ENCODE peak calls at places on chromosomes 4 and X, in eight cellular contexts. One of them, this sample, is unnamed.

GRCh38 chr4:158775091-158775651 is 6.3 kb downstream of the FNIP2 start:
- ATAC-seq in IMR-90: peak
- ATAC-seq in stimulated activated effector memory CD8-positive, alpha-beta T cell treated with anti-CD3 and anti-CD28 coated beads, Interleukin-12 subunit alpha, Interleukin-12 subunit beta, amount 100 ng/mL, for 72 hours: no peak
- ATAC-seq in lower lobe of right lung: peak
- ATAC-seq in DND-41: no peak
- ATAC-seq in lung: peak
- ATAC-seq in A549: peak
- ATAC-seq in SK-N-SH treated with all-trans-retinoic acid at 6 μM for 48 hours: peak
- ATAC-seq in this sample: no peak

GRCh38 chrX:45553417-45553816 is 352.7 kb upstream of the DIPK2B start:
- ATAC-seq in A549: no peak
- ATAC-seq in SK-N-SH treated with all-trans-retinoic acid at 6 μM for 48 hours: no peak
- ATAC-seq in IMR-90: no peak
- ATAC-seq in lung: no peak
- ATAC-seq in stimulated activated effector memory CD8-positive, alpha-beta T cell treated with anti-CD3 and anti-CD28 coated beads, Interleukin-12 subunit alpha, Interleukin-12 subunit beta, amount 100 ng/mL, for 72 hours: no peak
- ATAC-seq in lower lobe of right lung: no peak
- ATAC-seq in DND-41: no peak
- ATAC-seq in this sample: no peak

GRCh38 chrX:1778817-1779216 is 164.0 kb downstream of the ASMT start:
- ATAC-seq in lower lobe of right lung: no peak
- ATAC-seq in lung: no peak
- ATAC-seq in IMR-90: no peak
- ATAC-seq in DND-41: no peak
- ATAC-seq in stimulated activated effector memory CD8-positive, alpha-beta T cell treated with anti-CD3 and anti-CD28 coated beads, Interleukin-12 subunit alpha, Interleukin-12 subunit beta, amount 100 ng/mL, for 72 hours: no peak
- ATAC-seq in SK-N-SH treated with all-trans-retinoic acid at 6 μM for 48 hours: no peak
- ATAC-seq in A549: peak
- ATAC-seq in this sample: no peak

GRCh38 chrX:2549874-2550273 is 49.1 kb upstream of the DHRSX start:
- ATAC-seq in SK-N-SH treated with all-trans-retinoic acid at 6 μM for 48 hours: no peak
- ATAC-seq in DND-41: no peak
- ATAC-seq in IMR-90: no peak
- ATAC-seq in stimulated activated effector memory CD8-positive, alpha-beta T cell treated with anti-CD3 and anti-CD28 coated beads, Interleukin-12 subunit alpha, Interleukin-12 subunit beta, amount 100 ng/mL, for 72 hours: no peak
- ATAC-seq in A549: no peak
- ATAC-seq in lower lobe of right lung: peak
- ATAC-seq in lung: no peak
- ATAC-seq in this sample: no peak

GRCh38 chr4:152524429-152524828 is 11.5 kb downstream of the FBXW7 start:
- ATAC-seq in SK-N-SH treated with all-trans-retinoic acid at 6 μM for 48 hours: no peak
- ATAC-seq in stimulated activated effector memory CD8-positive, alpha-beta T cell treated with anti-CD3 and anti-CD28 coated beads, Interleukin-12 subunit alpha, Interleukin-12 subunit beta, amount 100 ng/mL, for 72 hours: peak
- ATAC-seq in A549: no peak
- ATAC-seq in IMR-90: no peak
- ATAC-seq in DND-41: no peak
- ATAC-seq in lung: no peak
- ATAC-seq in lower lobe of right lung: no peak
- ATAC-seq in this sample: no peak

GRCh38 chrX:10156199-10157031 is at the start of gene CLCN4:
- ATAC-seq in lower lobe of right lung: peak
- ATAC-seq in lung: peak
- ATAC-seq in IMR-90: peak
- ATAC-seq in stimulated activated effector memory CD8-positive, alpha-beta T cell treated with anti-CD3 and anti-CD28 coated beads, Interleukin-12 subunit alpha, Interleukin-12 subunit beta, amount 100 ng/mL, for 72 hours: no peak
- ATAC-seq in DND-41: no peak
- ATAC-seq in SK-N-SH treated with all-trans-retinoic acid at 6 μM for 48 hours: peak
- ATAC-seq in A549: peak
- ATAC-seq in this sample: peak

GRCh38 chr4:67083496-67083895 is 461.8 kb downstream of the CENPC start:
- ATAC-seq in lower lobe of right lung: no peak
- ATAC-seq in stimulated activated effector memory CD8-positive, alpha-beta T cell treated with anti-CD3 and anti-CD28 coated beads, Interleukin-12 subunit alpha, Interleukin-12 subunit beta, amount 100 ng/mL, for 72 hours: no peak
- ATAC-seq in lung: no peak
- ATAC-seq in SK-N-SH treated with all-trans-retinoic acid at 6 μM for 48 hours: no peak
- ATAC-seq in A549: no peak
- ATAC-seq in IMR-90: no peak
- ATAC-seq in DND-41: no peak
- ATAC-seq in this sample: no peak

GRCh38 chr4:10182446-10183424 is 66.1 kb upstream of the WDR1 start:
- ATAC-seq in lower lobe of right lung: no peak
- ATAC-seq in IMR-90: no peak
- ATAC-seq in DND-41: no peak
- ATAC-seq in SK-N-SH treated with all-trans-retinoic acid at 6 μM for 48 hours: no peak
- ATAC-seq in A549: no peak
- ATAC-seq in stimulated activated effector memory CD8-positive, alpha-beta T cell treated with anti-CD3 and anti-CD28 coated beads, Interleukin-12 subunit alpha, Interleukin-12 subunit beta, amount 100 ng/mL, for 72 hours: peak
- ATAC-seq in lung: no peak
- ATAC-seq in this sample: no peak

GRCh38 chrX:46770006-46770816 is 11.3 kb upstream of the SLC9A7 start:
- ATAC-seq in DND-41: no peak
- ATAC-seq in lung: no peak
- ATAC-seq in stimulated activated effector memory CD8-positive, alpha-beta T cell treated with anti-CD3 and anti-CD28 coated beads, Interleukin-12 subunit alpha, Interleukin-12 subunit beta, amount 100 ng/mL, for 72 hours: no peak
- ATAC-seq in IMR-90: peak
- ATAC-seq in A549: peak
- ATAC-seq in SK-N-SH treated with all-trans-retinoic acid at 6 μM for 48 hours: peak
- ATAC-seq in lower lobe of right lung: no peak
- ATAC-seq in this sample: no peak

GRCh38 chrX:129748265-129748664 is 9.5 kb downstream of the XPNPEP2 start:
- ATAC-seq in stimulated activated effector memory CD8-positive, alpha-beta T cell treated with anti-CD3 and anti-CD28 coated beads, Interleukin-12 subunit alpha, Interleukin-12 subunit beta, amount 100 ng/mL, for 72 hours: no peak
- ATAC-seq in lung: no peak
- ATAC-seq in lower lobe of right lung: peak
- ATAC-seq in SK-N-SH treated with all-trans-retinoic acid at 6 μM for 48 hours: no peak
- ATAC-seq in IMR-90: peak
- ATAC-seq in A549: no peak
- ATAC-seq in DND-41: no peak
- ATAC-seq in this sample: no peak

GRCh38 chr4:77047037-77047436 is 28.8 kb downstream of the CCNI start:
- ATAC-seq in lower lobe of right lung: no peak
- ATAC-seq in A549: peak
- ATAC-seq in IMR-90: peak
- ATAC-seq in stimulated activated effector memory CD8-positive, alpha-beta T cell treated with anti-CD3 and anti-CD28 coated beads, Interleukin-12 subunit alpha, Interleukin-12 subunit beta, amount 100 ng/mL, for 72 hours: no peak
- ATAC-seq in lung: no peak
- ATAC-seq in DND-41: peak
- ATAC-seq in SK-N-SH treated with all-trans-retinoic acid at 6 μM for 48 hours: peak
- ATAC-seq in this sample: no peak

GRCh38 chr4:38314663-38315062 is 349.3 kb upstream of the KLF3 start:
- ATAC-seq in stimulated activated effector memory CD8-positive, alpha-beta T cell treated with anti-CD3 and anti-CD28 coated beads, Interleukin-12 subunit alpha, Interleukin-12 subunit beta, amount 100 ng/mL, for 72 hours: no peak
- ATAC-seq in A549: no peak
- ATAC-seq in DND-41: no peak
- ATAC-seq in lower lobe of right lung: no peak
- ATAC-seq in SK-N-SH treated with all-trans-retinoic acid at 6 μM for 48 hours: no peak
- ATAC-seq in lung: no peak
- ATAC-seq in IMR-90: no peak
- ATAC-seq in this sample: no peak

GRCh38 chrX:40176979-40177430 is 79.2 kb upstream of the BCOR start:
- ATAC-seq in stimulated activated effector memory CD8-positive, alpha-beta T cell treated with anti-CD3 and anti-CD28 coated beads, Interleukin-12 subunit alpha, Interleukin-12 subunit beta, amount 100 ng/mL, for 72 hours: peak
- ATAC-seq in DND-41: no peak
- ATAC-seq in IMR-90: peak
- ATAC-seq in lung: no peak
- ATAC-seq in A549: peak
- ATAC-seq in SK-N-SH treated with all-trans-retinoic acid at 6 μM for 48 hours: peak
- ATAC-seq in lower lobe of right lung: no peak
- ATAC-seq in this sample: no peak

GRCh38 chr4:74944354-74944793 is 11.5 kb downstream of the PARM1 start:
- ATAC-seq in A549: peak
- ATAC-seq in stimulated activated effector memory CD8-positive, alpha-beta T cell treated with anti-CD3 and anti-CD28 coated beads, Interleukin-12 subunit alpha, Interleukin-12 subunit beta, amount 100 ng/mL, for 72 hours: no peak
- ATAC-seq in lower lobe of right lung: peak
- ATAC-seq in SK-N-SH treated with all-trans-retinoic acid at 6 μM for 48 hours: no peak
- ATAC-seq in IMR-90: no peak
- ATAC-seq in lung: peak
- ATAC-seq in DND-41: no peak
- ATAC-seq in this sample: no peak

GRCh38 chr4:915041-915474 is 17.1 kb downstream of the GAK start:
- ATAC-seq in IMR-90: peak
- ATAC-seq in A549: no peak
- ATAC-seq in lower lobe of right lung: peak
- ATAC-seq in lung: no peak
- ATAC-seq in stimulated activated effector memory CD8-positive, alpha-beta T cell treated with anti-CD3 and anti-CD28 coated beads, Interleukin-12 subunit alpha, Interleukin-12 subunit beta, amount 100 ng/mL, for 72 hours: no peak
- ATAC-seq in SK-N-SH treated with all-trans-retinoic acid at 6 μM for 48 hours: no peak
- ATAC-seq in DND-41: peak
- ATAC-seq in this sample: peak

GRCh38 chr4:85995361-85995760 is 364.5 kb downstream of the MAPK10 start:
- ATAC-seq in IMR-90: no peak
- ATAC-seq in lower lobe of right lung: no peak
- ATAC-seq in lung: no peak
- ATAC-seq in stimulated activated effector memory CD8-positive, alpha-beta T cell treated with anti-CD3 and anti-CD28 coated beads, Interleukin-12 subunit alpha, Interleukin-12 subunit beta, amount 100 ng/mL, for 72 hours: peak
- ATAC-seq in DND-41: peak
- ATAC-seq in SK-N-SH treated with all-trans-retinoic acid at 6 μM for 48 hours: no peak
- ATAC-seq in A549: no peak
- ATAC-seq in this sample: peak

GRCh38 chr4:128528793-128529553 is 241.4 kb upstream of the PGRMC2 start:
- ATAC-seq in lower lobe of right lung: peak
- ATAC-seq in A549: peak
- ATAC-seq in lung: peak
- ATAC-seq in SK-N-SH treated with all-trans-retinoic acid at 6 μM for 48 hours: peak
- ATAC-seq in DND-41: no peak
- ATAC-seq in stimulated activated effector memory CD8-positive, alpha-beta T cell treated with anti-CD3 and anti-CD28 coated beads, Interleukin-12 subunit alpha, Interleukin-12 subunit beta, amount 100 ng/mL, for 72 hours: no peak
- ATAC-seq in IMR-90: peak
- ATAC-seq in this sample: no peak

GRCh38 chr4:45650545-45650944 is 473.3 kb downstream of the GABRG1 start:
- ATAC-seq in lung: no peak
- ATAC-seq in DND-41: no peak
- ATAC-seq in lower lobe of right lung: no peak
- ATAC-seq in IMR-90: no peak
- ATAC-seq in stimulated activated effector memory CD8-positive, alpha-beta T cell treated with anti-CD3 and anti-CD28 coated beads, Interleukin-12 subunit alpha, Interleukin-12 subunit beta, amount 100 ng/mL, for 72 hours: no peak
- ATAC-seq in SK-N-SH treated with all-trans-retinoic acid at 6 μM for 48 hours: no peak
- ATAC-seq in A549: no peak
- ATAC-seq in this sample: no peak